ENCODE peak calls at places on chromosomes 7 and 10, in six cellular contexts. I, V, L, C, K and S are unnamed samples.

GRCh38 chr7:120402368-120402767 is 129.4 kb downstream of the KCND2 start:
- DNase-seq in I (no peak), V (no peak), L (no peak), C (no peak), K (no peak), S (peak; percentile 7)

GRCh38 chr10:16965740-16966447 is 148.7 kb upstream of the RSU1 start:
- DNase-seq in I (no peak), V (no peak), L (no peak), C (peak; percentile 28), K (no peak), S (no peak)

GRCh38 chr10:32964261-32964660 is 6.2 kb upstream of the ITGB1 start:
- DNase-seq in I (no peak), V (no peak), L (no peak), C (no peak), K (no peak), S (no peak)

GRCh38 chr7:49520971-49521370 is 252.5 kb upstream of the VWC2 start:
- DNase-seq in I (no peak), V (no peak), L (no peak), C (no peak), K (no peak), S (no peak)

GRCh38 chr10:104076743-104077160 is 8.9 kb downstream of the COL17A1 start:
- DNase-seq in I (no peak), V (no peak), L (no peak), C (peak; percentile 64), K (no peak), S (no peak)

GRCh38 chr10:7119325-7120015 is 291.4 kb downstream of the SFMBT2 start:
- DNase-seq in I (no peak), V (no peak), L (no peak), C (no peak), K (no peak), S (no peak)

GRCh38 chr10:102421645-102422585 is 1.3 kb downstream of the FBXL15 start:
- DNase-seq in I (peak; percentile 48), V (no peak), L (no peak), C (peak; percentile 37), K (no peak), S (peak; percentile 54)

GRCh38 chr7:159097661-159098423 is 46.8 kb downstream of the VIPR2 start:
- DNase-seq in I (no peak), V (no peak), L (no peak), C (no peak), K (peak; percentile 81), S (no peak)

GRCh38 chr10:5628798-5629788 is 37.3 kb downstream of the ASB13 start:
- DNase-seq in I (peak; percentile 56), V (peak; percentile 64), L (no peak), C (no peak), K (no peak), S (no peak)

GRCh38 chr7:51138121-51139085 is 178.2 kb downstream of the COBL start:
- DNase-seq in I (no peak), V (no peak), L (no peak), C (no peak), K (no peak), S (no peak)

GRCh38 chr7:79806161-79806734 is 328.4 kb upstream of the GNAI1 start:
- DNase-seq in I (no peak), V (no peak), L (no peak), C (no peak), K (no peak), S (no peak)

GRCh38 chr10:32315426-32315825 is 31.5 kb downstream of the EPC1 start:
- DNase-seq in I (no peak), V (no peak), L (no peak), C (no peak), K (no peak), S (no peak)

GRCh38 chr10:79435271-79436065 is 10.0 kb downstream of the ZCCHC24 start:
- DNase-seq in I (no peak), V (no peak), L (no peak), C (no peak), K (peak; percentile 66), S (no peak)

GRCh38 chr10:124231188-124232135 is 138.1 kb upstream of the CHST15 start:
- DNase-seq in I (peak; percentile 61), V (peak; percentile 44), L (no peak), C (no peak), K (peak; percentile 55), S (peak; percentile 63)

GRCh38 chr10:132539431-132539839 is 1.8 kb downstream of the INPP5A start:
- DNase-seq in I (peak; percentile 58), V (no peak), L (peak; percentile 35), C (no peak), K (peak; percentile 93), S (no peak)

GRCh38 chr7:131223151-131223550 is 104.5 kb upstream of the MKLN1 start:
- DNase-seq in I (no peak), V (no peak), L (no peak), C (no peak), K (no peak), S (no peak)

GRCh38 chr10:119652361-119652760 is 1.2 kb downstream of the BAG3 start:
- DNase-seq in I (no peak), V (peak; percentile 77), L (no peak), C (no peak), K (no peak), S (peak; percentile 70)

GRCh38 chr10:7102084-7102483 is 308.8 kb downstream of the SFMBT2 start:
- DNase-seq in I (no peak), V (no peak), L (no peak), C (no peak), K (no peak), S (no peak)

GRCh38 chr7:17546206-17546998 is 247.9 kb downstream of the AHR start:
- DNase-seq in I (no peak), V (no peak), L (no peak), C (no peak), K (no peak), S (no peak)

GRCh38 chr10:28616514-28616913 is 60.8 kb upstream of the BAMBI start:
- DNase-seq in I (no peak), V (no peak), L (no peak), C (no peak), K (no peak), S (no peak)

GRCh38 chr7:27771111-27771510 is 31.1 kb downstream of the TAX1BP1 start:
- DNase-seq in I (no peak), V (no peak), L (no peak), C (peak; percentile 5), K (no peak), S (no peak)

GRCh38 chr10:68330852-68331454 is 911 bp upstream of the HNRNPH3 start:
- DNase-seq in I (no peak), V (no peak), L (no peak), C (no peak), K (peak; percentile 73), S (no peak)

GRCh38 chr10:133257489-133258065 is 19.1 kb downstream of the ADAM8 start:
- DNase-seq in I (peak; percentile 49), V (no peak), L (no peak), C (peak; percentile 79), K (peak; percentile 83), S (peak; percentile 63)

GRCh38 chr7:30845426-30846135 is 66.1 kb upstream of the AQP1 start:
- DNase-seq in I (no peak), V (no peak), L (no peak), C (no peak), K (peak; percentile 88), S (no peak)

GRCh38 chr10:110619514-110619913 is 24.6 kb upstream of the RBM20 start:
- DNase-seq in I (no peak), V (no peak), L (no peak), C (no peak), K (no peak), S (no peak)

GRCh38 chr10:132521041-132521465 is 16.5 kb upstream of the INPP5A start:
- DNase-seq in I (no peak), V (no peak), L (no peak), C (no peak), K (peak; percentile 66), S (no peak)

GRCh38 chr10:99312501-99312900 is 16.7 kb upstream of the CNNM1 start:
- DNase-seq in I (no peak), V (no peak), L (no peak), C (no peak), K (no peak), S (no peak)

GRCh38 chr10:91088300-91089140 is 131.9 kb upstream of the PCGF5 start:
- DNase-seq in I (no peak), V (peak; percentile 44), L (no peak), C (peak; percentile 31), K (no peak), S (peak; percentile 60)

GRCh38 chr10:125591846-125592245 is 91.1 kb downstream of the TEX36 start:
- DNase-seq in I (no peak), V (no peak), L (no peak), C (no peak), K (no peak), S (no peak)

GRCh38 chr7:21945374-21946227 is at the start of gene CDCA7L:
- DNase-seq in I (peak; percentile 86), V (peak; percentile 89), L (peak; percentile 38), C (peak; percentile 92), K (peak; percentile 69), S (peak; percentile 89)

GRCh38 chr7:116802144-116802747 is 60.1 kb upstream of the CAPZA2 start:
- DNase-seq in I (no peak), V (no peak), L (no peak), C (no peak), K (no peak), S (no peak)

GRCh38 chr10:75233444-75234016 is 2.2 kb downstream of the COMTD1 start:
- DNase-seq in I (peak; percentile 24), V (no peak), L (no peak), C (no peak), K (no peak), S (no peak)

GRCh38 chr10:260819-261429 is 125.7 kb downstream of the ZMYND11 start:
- DNase-seq in I (no peak), V (no peak), L (no peak), C (no peak), K (no peak), S (peak; percentile 17)

GRCh38 chr7:99314504-99314903 is 11.2 kb upstream of the ARPC1A start:
- DNase-seq in I (peak; percentile 70), V (peak; percentile 47), L (no peak), C (no peak), K (no peak), S (no peak)

GRCh38 chr7:156906281-156906680 is 13.3 kb upstream of the LMBR1 start:
- DNase-seq in I (no peak), V (no peak), L (no peak), C (no peak), K (no peak), S (no peak)